ENCODE peak calls at places on chromosome 3, in five cellular contexts. H is AG04450, Y is GM23248, Z is myocyte, J is NCI-H82. T is an unnamed sample.

GRCh38 chr3:111714305-111714704 is 119.2 kb upstream of the ZBED2 start:
- DNase-seq in Y (peak; percentile 79), H (no peak), J (no peak), Z (peak; percentile 75), T (no peak)

GRCh38 chr3:8441969-8442559 is 59.6 kb upstream of the LMCD1 start:
- DNase-seq in Z (peak; percentile 81), Y (peak; percentile 77), H (peak; percentile 48), J (peak; percentile 44), T (no peak)

GRCh38 chr3:126050626-126051025 is 33.3 kb downstream of the SLC41A3 start:
- DNase-seq in Z (no peak), J (no peak), Y (no peak), H (no peak), T (no peak)

GRCh38 chr3:182650568-182651128 is 142.7 kb upstream of the ATP11B start:
- DNase-seq in Z (no peak), Y (no peak), J (no peak), H (no peak), T (no peak)

GRCh38 chr3:77906102-77906709 is 866.3 kb downstream of the ROBO2 start:
- DNase-seq in Z (no peak), Y (no peak), J (no peak), H (no peak), T (peak; percentile 59)

GRCh38 chr3:63351159-63352007 is 73.3 kb downstream of the SYNPR start:
- DNase-seq in Z (peak; percentile 66), J (peak; percentile 71), Y (peak; percentile 80), H (peak; percentile 24), T (no peak)

GRCh38 chr3:127734754-127735473 is 62.2 kb downstream of the ABTB1 start:
- DNase-seq in Z (peak; percentile 94), J (no peak), H (peak; percentile 85), Y (peak; percentile 97), T (peak; percentile 95)

GRCh38 chr3:102083469-102083868 is 234.2 kb downstream of the NFKBIZ start:
- DNase-seq in Y (no peak), Z (no peak), H (no peak), J (no peak), T (no peak)

GRCh38 chr3:155411500-155412223 is 118.2 kb upstream of the STRIT1 start:
- DNase-seq in Y (no peak), H (no peak), J (peak; percentile 24), Z (no peak), T (no peak)

GRCh38 chr3:23019596-23020300 is 183.4 kb upstream of the UBE2E2 start:
- DNase-seq in H (no peak), J (no peak), Y (no peak), Z (no peak), T (no peak)

GRCh38 chr3:134353831-134354611 is 20.2 kb downstream of the AMOTL2 start:
- DNase-seq in Y (peak; percentile 52), J (no peak), H (no peak), Z (no peak), T (no peak)

GRCh38 chr3:123535580-123535979 is 49.3 kb downstream of the HACD2 start:
- DNase-seq in Z (no peak), Y (peak; percentile 95), J (no peak), H (no peak), T (no peak)

GRCh38 chr3:185153861-185154629 is 1.2 kb upstream of the C3orf70 start:
- DNase-seq in Y (no peak), H (no peak), J (no peak), Z (peak; percentile 86), T (no peak)

GRCh38 chr3:49930241-49930690 is 655 bp upstream of the MON1A start:
- DNase-seq in H (no peak), J (peak; percentile 54), Z (no peak), Y (peak; percentile 69), T (no peak)

GRCh38 chr3:170811515-170811914 is 58.5 kb downstream of the RPL22L1 start:
- DNase-seq in J (no peak), H (no peak), Y (peak; percentile 62), Z (no peak), T (no peak)

GRCh38 chr3:119222400-119222799 is 18.3 kb downstream of the B4GALT4 start:
- DNase-seq in H (no peak), Y (no peak), Z (no peak), J (no peak), T (no peak)

GRCh38 chr3:66803706-66804496 is 194.2 kb upstream of the KBTBD8 start:
- DNase-seq in H (no peak), Z (no peak), Y (no peak), J (no peak), T (no peak)

GRCh38 chr3:60935709-60936108 is 315.5 kb downstream of the FHIT start:
- DNase-seq in Z (no peak), J (no peak), H (peak; percentile 8), Y (peak; percentile 88), T (peak; percentile 61)

GRCh38 chr3:138066972-138067371 is 48.4 kb downstream of the DZIP1L start:
- DNase-seq in Y (no peak), J (no peak), H (no peak), Z (no peak), T (no peak)

GRCh38 chr3:79729096-79729495 is 38.7 kb downstream of the ROBO1 start:
- DNase-seq in Z (peak; percentile 65), Y (peak; percentile 2), J (peak; percentile 0), H (no peak), T (peak; percentile 37)

GRCh38 chr3:58034738-58035511 is 26.7 kb downstream of the FLNB start:
- DNase-seq in Z (no peak), H (no peak), J (peak; percentile 67), Y (no peak), T (no peak)

GRCh38 chr3:124391774-124392173 is 338.5 kb upstream of the UMPS start:
- DNase-seq in H (no peak), Y (peak; percentile 7), J (no peak), Z (no peak), T (no peak)

GRCh38 chr3:55704521-55704920 is 217.4 kb upstream of the WNT5A start:
- DNase-seq in Y (peak; percentile 87), H (no peak), Z (no peak), J (no peak), T (peak; percentile 60)

GRCh38 chr3:186239321-186239720 is 122.7 kb downstream of the DGKG start:
- DNase-seq in Z (peak; percentile 83), Y (peak; percentile 16), J (peak; percentile 66), H (no peak), T (no peak)

GRCh38 chr3:14467723-14468620 is 65.6 kb downstream of the SLC6A6 start:
- DNase-seq in Z (peak; percentile 31), H (no peak), Y (peak; percentile 60), J (peak; percentile 41), T (no peak)

GRCh38 chr3:20040476-20041196 is 390 bp downstream of the KAT2B start:
- DNase-seq in H (no peak), Y (peak; percentile 82), J (peak; percentile 83), Z (peak; percentile 80), T (no peak)

GRCh38 chr3:69193749-69194148 is 71.4 kb upstream of the LMOD3 start:
- DNase-seq in J (no peak), H (no peak), Y (no peak), Z (no peak), T (no peak)

GRCh38 chr3:163671201-163671600 is 1407.1 kb downstream of the SI start:
- DNase-seq in J (no peak), Z (no peak), Y (no peak), H (no peak), T (no peak)

GRCh38 chr3:9362731-9363530 is at the start of gene THUMPD3:
- DNase-seq in H (peak; percentile 81), Z (peak; percentile 93), J (peak; percentile 93), Y (peak; percentile 96), T (peak; percentile 81)

GRCh38 chr3:123081718-123082369 is 15.0 kb downstream of the PDIA5 start:
- DNase-seq in H (no peak), Z (no peak), Y (no peak), J (peak; percentile 92), T (no peak)

GRCh38 chr3:114627760-114628159 is 333.9 kb downstream of the TIGIT start:
- DNase-seq in Y (peak; percentile 81), H (no peak), Z (peak; percentile 37), J (no peak), T (no peak)

GRCh38 chr3:177351757-177352158 is 154.5 kb upstream of the TBL1XR1 start:
- DNase-seq in Y (no peak), H (no peak), Z (no peak), J (no peak), T (no peak)

GRCh38 chr3:179651687-179652466 is 963 bp upstream of the USP13 start:
- DNase-seq in J (peak; percentile 30), H (no peak), Y (no peak), Z (no peak), T (no peak)

GRCh38 chr3:126554560-126555525 is 3.9 kb downstream of the C3orf22 start:
- DNase-seq in Y (no peak), Z (peak; percentile 23), J (no peak), H (no peak), T (no peak)